ENCODE peak calls at places on chromosomes 1 and 21, in eight cellular contexts. One of them, this sample, is unnamed.
A peak's percentile ranks its signal among the peaks of the same experiment; 100 is the strongest.

GRCh38 chr21:42674351-42674940 is 21.0 kb downstream of the PDE9A start:
- DNase-seq in HTR-8/SVneo: no peak
- DNase-seq in GM23248: no peak
- DNase-seq in mucosa of descending colon: no peak
- DNase-seq in stimulated activated CD8-positive, alpha-beta memory T cell treated with anti-CD3 and anti-CD28 coated beads, Interleukin-2, amount 100 ng/mL, for 1 hour: no peak
- DNase-seq in SW480: no peak
- DNase-seq in tibial artery: no peak
- DNase-seq in cardiac muscle cell: peak; percentile 38
- DNase-seq in this sample: no peak

GRCh38 chr1:20753589-20753988 is 21.1 kb upstream of the SH2D5 start:
- DNase-seq in HTR-8/SVneo: no peak
- DNase-seq in GM23248: no peak
- DNase-seq in mucosa of descending colon: no peak
- DNase-seq in stimulated activated CD8-positive, alpha-beta memory T cell treated with anti-CD3 and anti-CD28 coated beads, Interleukin-2, amount 100 ng/mL, for 1 hour: no peak
- DNase-seq in SW480: peak; percentile 54
- DNase-seq in tibial artery: no peak
- DNase-seq in cardiac muscle cell: no peak
- DNase-seq in this sample: no peak

GRCh38 chr21:42574234-42575027 is 60.8 kb downstream of the SLC37A1 start:
- DNase-seq in HTR-8/SVneo: peak; percentile 23
- DNase-seq in GM23248: peak; percentile 26
- DNase-seq in mucosa of descending colon: no peak
- DNase-seq in stimulated activated CD8-positive, alpha-beta memory T cell treated with anti-CD3 and anti-CD28 coated beads, Interleukin-2, amount 100 ng/mL, for 1 hour: no peak
- DNase-seq in SW480: no peak
- DNase-seq in tibial artery: no peak
- DNase-seq in cardiac muscle cell: peak; percentile 44
- DNase-seq in this sample: no peak

GRCh38 chr1:156226116-156226538 is 13.3 kb downstream of the PMF1 start:
- DNase-seq in HTR-8/SVneo: no peak
- DNase-seq in GM23248: no peak
- DNase-seq in mucosa of descending colon: no peak
- DNase-seq in stimulated activated CD8-positive, alpha-beta memory T cell treated with anti-CD3 and anti-CD28 coated beads, Interleukin-2, amount 100 ng/mL, for 1 hour: no peak
- DNase-seq in SW480: no peak
- DNase-seq in tibial artery: no peak
- DNase-seq in cardiac muscle cell: no peak
- DNase-seq in this sample: no peak

GRCh38 chr1:11485191-11485590 is 6.2 kb downstream of the DISP3 start:
- DNase-seq in HTR-8/SVneo: no peak
- DNase-seq in GM23248: no peak
- DNase-seq in mucosa of descending colon: no peak
- DNase-seq in stimulated activated CD8-positive, alpha-beta memory T cell treated with anti-CD3 and anti-CD28 coated beads, Interleukin-2, amount 100 ng/mL, for 1 hour: no peak
- DNase-seq in SW480: no peak
- DNase-seq in tibial artery: no peak
- DNase-seq in cardiac muscle cell: no peak
- DNase-seq in this sample: no peak

GRCh38 chr1:182584746-182585145 is 4.3 kb downstream of the RNASEL start:
- DNase-seq in HTR-8/SVneo: no peak
- DNase-seq in GM23248: no peak
- DNase-seq in mucosa of descending colon: no peak
- DNase-seq in stimulated activated CD8-positive, alpha-beta memory T cell treated with anti-CD3 and anti-CD28 coated beads, Interleukin-2, amount 100 ng/mL, for 1 hour: no peak
- DNase-seq in SW480: no peak
- DNase-seq in tibial artery: no peak
- DNase-seq in cardiac muscle cell: no peak
- DNase-seq in this sample: no peak

GRCh38 chr1:211541715-211542477 is 37.1 kb downstream of the SLC30A1 start:
- DNase-seq in HTR-8/SVneo: no peak
- DNase-seq in GM23248: no peak
- DNase-seq in mucosa of descending colon: peak; percentile 52
- DNase-seq in stimulated activated CD8-positive, alpha-beta memory T cell treated with anti-CD3 and anti-CD28 coated beads, Interleukin-2, amount 100 ng/mL, for 1 hour: no peak
- DNase-seq in SW480: peak; percentile 92
- DNase-seq in tibial artery: no peak
- DNase-seq in cardiac muscle cell: peak; percentile 44
- DNase-seq in this sample: no peak

GRCh38 chr1:8663915-8664331 is 153.5 kb downstream of the RERE start:
- DNase-seq in HTR-8/SVneo: no peak
- DNase-seq in GM23248: peak; percentile 70
- DNase-seq in mucosa of descending colon: no peak
- DNase-seq in stimulated activated CD8-positive, alpha-beta memory T cell treated with anti-CD3 and anti-CD28 coated beads, Interleukin-2, amount 100 ng/mL, for 1 hour: no peak
- DNase-seq in SW480: no peak
- DNase-seq in tibial artery: peak; percentile 23
- DNase-seq in cardiac muscle cell: peak; percentile 74
- DNase-seq in this sample: no peak

This sample was measured in HL-60.